ENCODE peak calls at places on chromosomes 16 and 17, in four cellular contexts. D is CD8-positive, alpha-beta T cell; Q is IMR-90; S is lung. L is an unnamed sample.

GRCh38 chr17:10699861-10700260 is 2.5 kb downstream of the ADPRM start:
- DNase-seq in D (no peak), Q (no peak), S (no peak), L (no peak)

GRCh38 chr17:65797809-65798208 is 236.4 kb upstream of the AXIN2 start:
- DNase-seq in D (no peak), Q (no peak), S (no peak), L (no peak)

GRCh38 chr16:90020838-90021382 is 1.7 kb upstream of the DBNDD1 start:
- DNase-seq in D (no peak), Q (peak), S (no peak), L (peak)

GRCh38 chr17:61015966-61016365 is 338.3 kb downstream of the BCAS3 start:
- DNase-seq in D (no peak), Q (no peak), S (no peak), L (peak)

GRCh38 chr17:18179804-18180203 is 3.8 kb upstream of the ALKBH5 start:
- DNase-seq in D (no peak), Q (no peak), S (no peak), L (no peak)

GRCh38 chr16:85625053-85625452 is 11.9 kb downstream of the GSE1 start:
- DNase-seq in D (no peak), Q (no peak), S (no peak), L (no peak)

GRCh38 chr17:16886655-16887322 is 85.1 kb downstream of the TNFRSF13B start:
- DNase-seq in D (no peak), Q (no peak), S (no peak), L (no peak)

GRCh38 chr16:2183671-2184070 is 12.7 kb downstream of the CASKIN1 start:
- DNase-seq in D (no peak), Q (no peak), S (no peak), L (no peak)

GRCh38 chr16:19666451-19666850 is 51.6 kb downstream of the KNOP1 start:
- DNase-seq in D (no peak), Q (no peak), S (no peak), L (no peak)

GRCh38 chr17:40290629-40291296 is 3.1 kb downstream of the CDC6 start:
- DNase-seq in D (no peak), Q (peak), S (peak), L (peak)

GRCh38 chr17:57708401-57708800 is 36.7 kb downstream of the CCDC182 start:
- DNase-seq in D (no peak), Q (no peak), S (peak), L (no peak)

GRCh38 chr17:45715787-45716186 is 68.3 kb upstream of the CRHR1 start:
- DNase-seq in D (no peak), Q (no peak), S (no peak), L (no peak)

GRCh38 chr16:57892041-57892440 is 78.9 kb downstream of the CNGB1 start:
- DNase-seq in D (no peak), Q (peak), S (no peak), L (no peak)

GRCh38 chr17:74842599-74843351 is 16.9 kb downstream of the GRIN2C start:
- DNase-seq in D (no peak), Q (peak), S (peak), L (peak)

GRCh38 chr17:67431210-67432015 is 54.3 kb downstream of the PITPNC1 start:
- DNase-seq in D (no peak), Q (peak), S (no peak), L (peak)

GRCh38 chr17:72422505-72423285 is 301.9 kb downstream of the SOX9 start:
- DNase-seq in D (no peak), Q (peak), S (peak), L (peak)

GRCh38 chr17:17507465-17508011 is 11.3 kb upstream of the RASD1 start:
- DNase-seq in D (no peak), Q (no peak), S (no peak), L (no peak)

GRCh38 chr17:46770439-46770817 is 48.1 kb downstream of the WNT3 start:
- DNase-seq in D (no peak), Q (no peak), S (no peak), L (no peak)

GRCh38 chr17:46769531-46770438 is 48.7 kb downstream of the WNT3 start:
- DNase-seq in D (no peak), Q (no peak), S (no peak), L (peak)

GRCh38 chr17:46772013-46772878 is 46.2 kb downstream of the WNT3 start:
- DNase-seq in D (no peak), Q (no peak), S (peak), L (peak)

GRCh38 chr17:46771601-46772012 is 46.9 kb downstream of the WNT3 start:
- DNase-seq in D (no peak), Q (no peak), S (no peak), L (peak)

DNA sequence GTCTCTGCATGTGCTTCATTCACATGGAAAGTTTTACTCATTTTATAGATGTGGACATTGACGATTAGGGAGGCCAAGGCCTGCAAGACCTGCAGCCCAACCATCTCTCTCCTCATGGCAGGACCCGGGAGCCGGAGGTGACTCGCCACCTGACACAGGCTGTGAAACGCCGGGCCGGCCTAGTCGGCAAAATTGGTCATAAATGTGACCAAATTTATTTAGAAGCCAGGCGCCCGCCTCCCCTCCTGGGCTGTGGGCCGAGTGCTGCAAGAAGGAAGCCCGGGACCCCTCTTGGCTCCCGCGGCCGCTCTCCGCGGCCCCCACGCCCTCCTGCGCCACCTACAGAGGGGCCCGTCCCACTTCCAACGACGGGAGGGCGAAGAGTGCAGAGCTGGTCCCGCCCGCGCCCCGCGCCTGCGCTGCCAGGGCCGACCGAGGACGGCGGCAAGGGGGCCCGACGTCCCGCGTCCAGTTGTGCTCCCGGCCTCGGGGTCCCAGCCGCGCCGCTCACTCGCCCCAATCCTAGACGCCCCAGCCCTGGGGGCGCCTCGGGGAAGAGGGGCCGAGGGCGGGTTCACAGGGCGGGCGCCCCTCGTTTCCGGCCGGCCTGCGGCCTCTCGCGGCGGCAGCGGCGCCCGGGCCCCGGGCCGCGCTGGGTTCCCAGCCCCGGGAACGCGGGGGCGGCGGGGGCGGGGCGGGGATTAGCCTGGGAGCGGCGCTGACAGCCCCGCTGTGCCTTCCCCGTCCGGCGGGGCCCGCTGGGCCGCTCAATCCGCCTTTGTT is 47.5 kb downstream of the WNT3 start:
- DNase-seq in D (no peak), Q (peak), S (no peak), L (peak)
- TF ChIP-seq CTCF in D (no peak), Q (no peak), S (no peak), L (no peak)

DNA sequence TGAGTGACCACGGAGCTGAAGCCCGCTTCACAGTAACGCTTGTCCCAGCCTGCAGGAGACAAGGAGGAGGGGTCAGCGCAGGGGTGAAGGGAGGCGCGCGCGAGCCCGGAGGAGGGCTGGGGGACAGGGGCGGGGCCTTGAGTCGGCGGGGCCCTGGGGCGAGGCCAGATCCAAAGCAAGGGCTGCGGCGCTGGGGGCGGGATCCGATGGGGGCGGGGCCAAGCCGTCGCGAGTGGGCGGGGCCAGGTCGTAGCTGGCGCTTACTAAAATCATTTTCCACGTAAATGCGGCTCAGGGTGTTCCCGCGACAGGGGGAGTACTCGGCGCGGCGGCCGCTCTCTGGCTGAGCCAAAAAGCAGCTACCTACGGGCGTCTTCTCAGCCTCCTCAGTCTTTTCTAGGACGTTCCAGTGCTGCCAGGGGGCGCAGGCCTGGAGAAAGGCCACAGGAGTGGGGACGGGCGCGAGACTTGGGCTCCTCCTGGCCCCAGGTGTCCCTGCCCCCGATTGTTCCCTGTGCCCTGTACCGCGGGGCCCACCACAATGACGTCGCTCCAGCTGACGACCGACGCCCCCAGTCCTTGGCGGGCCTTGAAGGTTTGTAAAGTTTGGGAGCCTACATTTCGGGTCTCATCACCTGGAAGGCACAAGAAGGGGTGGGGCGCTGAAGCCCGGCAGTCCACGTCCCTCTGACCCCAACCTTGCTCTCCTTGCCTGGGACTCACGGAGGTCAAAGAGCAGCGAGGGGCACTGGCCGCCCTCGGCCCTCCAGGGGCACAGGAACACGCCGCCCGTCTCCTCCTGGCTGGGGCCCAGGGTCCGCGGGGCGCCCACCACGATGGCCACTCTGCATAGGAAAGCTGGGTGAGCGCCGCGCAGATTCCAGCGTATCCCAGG is 3.9 kb downstream of the ITGA2B start:
- DNase-seq in D (peak), Q (peak), S (peak), L (peak)
- H3K4me3 ChIP-seq in D (peak), Q (peak), S (peak), L (peak)

GRCh38 chr17:81713004-81713555 is 996 bp downstream of the SLC25A10 start:
- DNase-seq in D (no peak), Q (no peak), S (no peak), L (no peak)

GRCh38 chr17:81713556-81714411 is 1.7 kb downstream of the SLC25A10 start:
- DNase-seq in D (no peak), Q (no peak), S (no peak), L (no peak)

GRCh38 chr17:81712468-81713003 is 452 bp downstream of the SLC25A10 start:
- DNase-seq in D (no peak), Q (no peak), S (no peak), L (no peak)

GRCh38 chr17:81710514-81711308 is 1.4 kb upstream of the SLC25A10 start:
- DNase-seq in D (no peak), Q (no peak), S (no peak), L (peak)

DNA sequence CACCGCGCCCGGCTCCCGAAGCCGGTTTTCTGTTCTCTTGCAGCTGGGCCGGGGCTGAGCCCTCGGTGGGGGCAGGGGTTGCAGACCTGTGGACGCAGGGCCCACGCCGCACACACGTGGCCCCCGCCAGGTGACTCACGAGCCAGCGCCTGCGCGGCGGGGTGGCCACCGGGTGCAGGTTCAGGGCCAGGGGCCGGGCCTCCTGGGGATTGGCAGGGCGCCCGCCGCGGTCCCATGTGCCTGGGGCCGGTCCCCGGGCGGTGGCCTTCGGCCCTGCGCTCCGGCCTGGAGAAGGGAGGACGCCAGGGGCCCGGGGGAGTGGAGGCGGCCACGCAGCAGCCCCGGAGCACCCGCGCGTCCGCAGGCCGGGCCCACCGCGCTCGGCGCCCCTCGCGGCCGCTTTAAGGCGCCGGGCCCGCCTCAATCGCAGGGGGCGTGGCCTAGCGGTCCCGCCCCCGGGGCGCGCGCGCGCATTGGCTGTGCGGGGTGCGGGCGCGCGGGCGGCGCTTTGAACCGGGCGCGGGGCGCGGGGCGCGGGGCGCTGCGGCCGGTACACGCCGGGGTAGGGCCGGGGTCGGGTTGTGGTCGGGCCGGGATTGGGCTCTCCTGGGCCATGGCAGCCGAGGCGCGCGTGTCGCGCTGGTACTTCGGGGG is at the start of gene SLC25A10:
- DNase-seq in D (peak), Q (peak), S (peak), L (peak)
- TF ChIP-seq CTCF in D (no peak), Q (no peak), S (no peak), L (no peak)

GRCh38 chr17:55722016-55722706 is 503 bp downstream of the TMEM100 start:
- DNase-seq in D (no peak), Q (peak), S (no peak), L (no peak)
- H3K4me3 ChIP-seq in D (no peak), Q (peak), S (peak), L (peak)

GRCh38 chr17:77537566-77537965 is 396.8 kb downstream of the SEC14L1 start:
- DNase-seq in D (no peak), Q (no peak), S (no peak), L (no peak)
- TF ChIP-seq CTCF in D (no peak), Q (no peak), S (no peak), L (no peak)

GRCh38 chr17:68598074-68598473 is 3.1 kb downstream of the FAM20A start:
- DNase-seq in D (no peak), Q (no peak), S (no peak), L (no peak)
- H3K4me3 ChIP-seq in D (no peak), Q (no peak), S (no peak), L (peak)

GRCh38 chr16:71501562-71501961 is 12.4 kb upstream of the ZNF19 start:
- DNase-seq in D (no peak), Q (no peak), S (no peak), L (no peak)
- TF ChIP-seq CTCF in D (no peak), Q (no peak), S (no peak), L (no peak)